ENCODE peak calls at places on chromosomes 11 and 22, in seven cellular contexts. C, Y, B, M, H, U and K are unnamed samples.

GRCh38 chr11:1744879-1745700 is 5.3 kb downstream of the IFITM10 start:
- DNase-seq in M (no peak), H (no peak), U (no peak), Y (no peak), B (no peak), C (no peak), K (peak; percentile 50)

GRCh38 chr11:19744130-19744529 is 31.5 kb downstream of the NAV2 start:
- DNase-seq in H (no peak), U (no peak), C (no peak), Y (no peak), B (no peak), M (no peak), K (no peak)

GRCh38 chr22:35155403-35156025 is 89.6 kb downstream of the ISX start:
- DNase-seq in Y (no peak), H (no peak), U (no peak), B (no peak), C (no peak), M (no peak), K (no peak)

GRCh38 chr11:56089697-56090096 is 3.4 kb upstream of the OR8I2 start:
- DNase-seq in H (peak; percentile 6), Y (no peak), U (no peak), M (no peak), B (no peak), C (no peak), K (no peak)

GRCh38 chr11:62508336-62509058 is 38.1 kb downstream of the AHNAK start:
- DNase-seq in C (peak; percentile 49), Y (peak; percentile 94), H (peak; percentile 88), M (peak; percentile 34), U (peak; percentile 85), B (no peak), K (peak; percentile 67)

GRCh38 chr22:23218867-23219251 is 38.5 kb downstream of the BCR start:
- DNase-seq in M (peak; percentile 51), Y (no peak), C (peak; percentile 77), U (no peak), H (no peak), B (no peak), K (peak; percentile 56)

GRCh38 chr11:38182126-38182907 is 1584.3 kb upstream of the RAG2 start:
- DNase-seq in H (no peak), U (no peak), M (no peak), C (peak; percentile 59), Y (no peak), B (no peak), K (no peak)

GRCh38 chr11:2463766-2464277 is 19.0 kb downstream of the KCNQ1 start:
- DNase-seq in Y (no peak), H (no peak), C (no peak), B (no peak), M (no peak), U (no peak), K (no peak)

GRCh38 chr11:47672283-47672730 is 29.9 kb upstream of the MTCH2 start:
- DNase-seq in Y (no peak), H (peak; percentile 57), C (peak; percentile 8), M (no peak), B (no peak), U (peak; percentile 24), K (no peak)

GRCh38 chr22:38062782-38063181 is 5.6 kb downstream of the PICK1 start:
- DNase-seq in B (no peak), C (no peak), H (no peak), U (no peak), M (no peak), Y (no peak), K (no peak)

GRCh38 chr11:65611028-65611757 is 2.8 kb downstream of the MAP3K11 start:
- DNase-seq in Y (no peak), B (no peak), U (no peak), M (peak; percentile 26), C (no peak), H (no peak), K (no peak)

GRCh38 chr11:58957922-58958321 is 18.6 kb downstream of the GLYATL1 start:
- DNase-seq in C (no peak), B (no peak), U (no peak), Y (no peak), M (no peak), H (no peak), K (no peak)

GRCh38 chr11:102620179-102620578 is 5.0 kb downstream of the MMP20 start:
- DNase-seq in C (no peak), H (no peak), Y (peak; percentile 19), M (no peak), B (no peak), U (no peak), K (no peak)

GRCh38 chr11:12019867-12020416 is 11.5 kb upstream of the DKK3 start:
- DNase-seq in B (no peak), U (no peak), C (no peak), H (no peak), Y (no peak), M (no peak), K (no peak)

GRCh38 chr22:44344407-44344806 is 31.7 kb upstream of the SHISAL1 start:
- DNase-seq in B (no peak), C (no peak), H (no peak), M (no peak), U (no peak), Y (no peak), K (no peak)

GRCh38 chr11:65791719-65792213 is 4.9 kb downstream of the OVOL1 start:
- DNase-seq in C (no peak), Y (no peak), H (no peak), M (no peak), B (no peak), U (peak; percentile 77), K (no peak)

GRCh38 chr22:20490183-20490940 is 5.2 kb downstream of the KLHL22 start:
- DNase-seq in M (no peak), C (no peak), B (no peak), H (no peak), U (no peak), Y (no peak), K (no peak)

GRCh38 chr11:40099391-40100169 is 1359.9 kb downstream of the LRRC4C start:
- DNase-seq in M (no peak), H (no peak), U (no peak), B (no peak), Y (no peak), C (no peak), K (no peak)

GRCh38 chr11:91850533-91851305 is 373.9 kb upstream of the FAT3 start:
- DNase-seq in B (no peak), H (no peak), C (no peak), M (no peak), Y (no peak), U (no peak), K (no peak)

GRCh38 chr11:71432761-71433647 is 15.2 kb downstream of the DHCR7 start:
- DNase-seq in U (no peak), H (no peak), B (no peak), Y (no peak), M (no peak), C (no peak), K (no peak)

GRCh38 chr22:38038426-38038825 is 18.8 kb upstream of the PICK1 start:
- DNase-seq in Y (no peak), M (no peak), U (no peak), B (no peak), C (no peak), H (no peak), K (no peak)

GRCh38 chr22:47779474-47779873 is 1017.0 kb downstream of the TBC1D22A start:
- DNase-seq in B (no peak), C (no peak), Y (no peak), U (no peak), H (no peak), M (no peak), K (no peak)

GRCh38 chr11:121458551-121458950 is 5.8 kb upstream of the SORL1-AS1 start:
- DNase-seq in Y (no peak), B (no peak), M (no peak), U (no peak), C (no peak), H (no peak), K (no peak)

GRCh38 chr22:46122511-46122971 is 27.8 kb upstream of the PPARA start:
- DNase-seq in C (peak; percentile 55), B (peak; percentile 64), Y (no peak), M (peak; percentile 88), U (peak; percentile 69), H (no peak), K (no peak)

GRCh38 chr22:30969532-30970355 is 679 bp downstream of the TUG1 start:
- DNase-seq in U (peak; percentile 15), H (peak; percentile 44), C (peak; percentile 54), M (no peak), B (peak; percentile 13), Y (no peak), K (peak; percentile 47)
- H3K9me3 ChIP-seq in U (no peaks in the 10 kb centered on the region), H (peaks cover 54% of the 10 kb centered on the region), C (no peaks in the 10 kb centered on the region), M (no peaks in the 10 kb centered on the region), B (peaks cover 54% of the 10 kb centered on the region), Y (peaks cover 14% of the 10 kb centered on the region), K (no peaks in the 10 kb centered on the region)

GRCh38 chr22:41096391-41096790 is 4.0 kb downstream of the EP300 start:
- DNase-seq in C (no peak), H (no peak), U (no peak), M (no peak), Y (no peak), B (no peak), K (no peak)
- H3K4me3 ChIP-seq in C (peak overlapping the region; percentile 88), H (no peak overlapping the region), U (peak overlapping the region; percentile 76), M (no peak overlapping the region), Y (peak overlapping the region; percentile 25), B (no peak overlapping the region), K (no peak overlapping the region)

GRCh38 chr11:46291441-46292143 is 14.1 kb downstream of the CREB3L1 start:
- DNase-seq in C (peak; percentile 88), B (no peak), U (peak; percentile 34), M (peak; percentile 81), Y (no peak), H (no peak), K (no peak)

GRCh38 chr11:46294365-46295309 is 17.2 kb downstream of the CREB3L1 start:
- DNase-seq in M (peak; percentile 76), B (no peak), C (peak; percentile 93), Y (no peak), U (peak; percentile 58), H (no peak), K (no peak)

GRCh38 chr11:46293066-46293465 is 15.6 kb downstream of the CREB3L1 start:
- DNase-seq in H (no peak), C (no peak), M (no peak), U (no peak), Y (no peak), B (no peak), K (no peak)

GRCh38 chr11:46295312-46295995 is 18.0 kb downstream of the CREB3L1 start:
- DNase-seq in C (peak; percentile 73), H (no peak), B (peak; percentile 65), M (peak; percentile 85), Y (no peak), U (no peak), K (peak; percentile 89)

GRCh38 chr11:46293616-46294015 is 16.2 kb downstream of the CREB3L1 start:
- DNase-seq in C (peak; percentile 89), M (no peak), H (no peak), B (no peak), U (peak; percentile 47), Y (no peak), K (no peak)
- H3K27ac ChIP-seq in C (peak overlapping the region; percentile 96), M (no peak overlapping the region), H (peak overlapping the region; percentile 84), B (no peak overlapping the region), U (no peak overlapping the region), Y (no peak overlapping the region), K (no peak overlapping the region)

GRCh38 chr11:74866557-74866956 is 82.3 kb downstream of the XRRA1 start:
- DNase-seq in H (no peak), M (no peak), C (no peak), B (no peak), U (no peak), Y (no peak), K (no peak)

GRCh38 chr11:74871037-74871436 is 77.9 kb downstream of the XRRA1 start:
- DNase-seq in Y (no peak), H (no peak), C (peak; percentile 30), M (no peak), U (no peak), B (no peak), K (no peak)

GRCh38 chr11:74870485-74870884 is 78.4 kb downstream of the XRRA1 start:
- DNase-seq in H (peak; percentile 74), B (no peak), U (peak; percentile 70), M (no peak), C (peak; percentile 73), Y (no peak), K (no peak)
- H3K9me3 ChIP-seq in H (peaks cover 31% of the 10 kb centered on the region), B (peaks cover 24% of the 10 kb centered on the region), U (peaks cover 45% of the 10 kb centered on the region), M (peaks cover 6% of the 10 kb centered on the region), C (peaks cover 2% of the 10 kb centered on the region), Y (peaks cover 78% of the 10 kb centered on the region), K (no peaks in the 10 kb centered on the region)